ENCODE peak calls at places on chromosomes 3 and 15, in six cellular contexts. Y is lower leg skin, E is K562, M is fibroblast of the aortic adventitia, R is endothelial cell, H is GM20000. V is an unnamed sample.

GRCh38 chr3:97954193-97954827 is 17.9 kb downstream of the RIOX2 start:
- DNase-seq in M (no peak), R (no peak), H (no peak), Y (no peak), E (no peak), V (no peak)

GRCh38 chr3:60392501-60392900 is 858.8 kb downstream of the FHIT start:
- DNase-seq in Y (no peak), M (no peak), R (no peak), H (no peak), E (no peak), V (no peak)

GRCh38 chr3:3772920-3773319 is 26.3 kb upstream of the LRRN1 start:
- DNase-seq in H (no peak), Y (no peak), M (no peak), R (no peak), E (no peak), V (no peak)

GRCh38 chr3:194728986-194729385 is 43.3 kb downstream of the FAM43A start:
- DNase-seq in H (no peak), E (no peak), Y (no peak), R (no peak), M (no peak), V (no peak)

GRCh38 chr15:74735305-74735704 is 10.0 kb upstream of the CYP1A1 start:
- DNase-seq in M (no peak), H (no peak), R (no peak), E (no peak), Y (no peak), V (no peak)

GRCh38 chr15:32041294-32041693 is 11.0 kb downstream of the CHRNA7 start:
- DNase-seq in H (no peak), R (no peak), Y (no peak), E (no peak), M (no peak), V (no peak)

GRCh38 chr3:13199899-13200451 is 126.7 kb upstream of the IQSEC1 start:
- DNase-seq in E (no peak), R (no peak), Y (no peak), H (no peak), M (no peak), V (no peak)

GRCh38 chr3:50210176-50210509 is 5.1 kb downstream of the SLC38A3 start:
- DNase-seq in H (no peak), Y (no peak), M (no peak), R (no peak), E (no peak), V (no peak)

GRCh38 chr15:56469484-56469883 is 4.5 kb upstream of the MNS1 start:
- DNase-seq in H (no peak), R (no peak), E (peak; percentile 22), Y (no peak), M (no peak), V (no peak)

GRCh38 chr3:195247863-195248189 is 23.1 kb downstream of the XXYLT1 start:
- DNase-seq in R (no peak), E (peak; percentile 30), M (no peak), H (no peak), Y (no peak), V (no peak)

DNA sequence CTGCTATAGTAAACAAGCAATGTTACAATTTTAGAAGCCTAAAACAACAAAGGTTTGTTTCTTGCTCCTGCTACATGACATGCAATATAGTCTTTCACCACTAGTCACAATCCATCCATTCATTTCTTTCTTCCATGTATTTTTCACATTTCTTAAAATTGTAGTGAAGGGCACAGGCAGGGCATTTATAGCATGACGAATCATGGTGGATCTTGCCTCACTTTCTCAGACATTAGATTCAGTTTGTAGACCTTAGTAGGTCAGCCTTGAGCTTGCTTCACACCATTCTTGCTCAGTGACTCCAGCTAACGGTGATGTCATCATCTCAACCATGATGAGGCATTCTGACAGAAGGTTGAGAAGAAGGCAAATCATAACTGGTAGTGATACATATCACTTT is 546.8 kb downstream of the TBL1XR1 start:
- DNase-seq in Y (no peak), H (no peak), M (no peak), E (peak; percentile 27), R (no peak), V (no peak)
- TF ChIP-seq CTCF in Y (no peak), H (no peak), M (peak; percentile 9), E (peak; percentile 39), R (peak; percentile 74), V (no peak)

GRCh38 chr15:49521802-49522201 is 98.8 kb downstream of the FGF7 start:
- DNase-seq in Y (no peak), E (peak; percentile 13), M (no peak), H (no peak), R (no peak), V (no peak)
- TF ChIP-seq CTCF in Y (no peak), E (peak; percentile 15), M (peak; percentile 16), H (no peak), R (no peak), V (peak; percentile 20)

GRCh38 chr15:83928878-83929418 is 275.0 kb downstream of the ADAMTSL3 start:
- DNase-seq in E (no peak), R (no peak), Y (no peak), M (no peak), H (no peak), V (no peak)

GRCh38 chr15:83929619-83930018 is 275.7 kb downstream of the ADAMTSL3 start:
- DNase-seq in Y (no peak), R (no peak), E (no peak), H (no peak), M (no peak), V (no peak)

GRCh38 chr15:83930813-83931212 is 276.9 kb downstream of the ADAMTSL3 start:
- DNase-seq in H (no peak), E (no peak), Y (no peak), R (no peak), M (no peak), V (no peak)

GRCh38 chr15:83928392-83928734 is 274.4 kb downstream of the ADAMTSL3 start:
- DNase-seq in M (no peak), R (no peak), Y (no peak), E (no peak), H (peak; percentile 51), V (peak; percentile 40)

DNA sequence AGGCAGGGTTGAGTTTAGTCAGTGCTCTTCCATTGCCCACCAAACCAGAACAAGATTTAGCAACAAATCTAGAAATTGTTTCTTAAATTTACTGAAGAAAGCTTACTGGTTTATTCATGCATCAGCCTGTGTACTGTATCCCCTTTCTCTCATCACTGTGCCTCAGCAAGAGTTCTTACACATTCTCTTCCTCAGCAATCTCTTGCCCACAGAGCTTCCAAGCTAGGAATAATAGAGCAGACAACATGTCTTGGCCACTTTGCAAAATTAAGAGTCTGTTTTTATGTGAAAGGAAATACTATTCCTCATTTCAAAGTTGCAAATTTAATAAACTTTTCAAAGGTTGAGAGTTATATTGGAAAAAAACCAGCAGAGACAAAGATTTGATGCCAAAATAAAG is 276.5 kb downstream of the ADAMTSL3 start:
- DNase-seq in H (no peak), R (no peak), M (no peak), E (no peak), Y (no peak), V (no peak)
- TF ChIP-seq CTCF in H (no peak), R (no peak), M (no peak), E (no peak), Y (no peak), V (no peak)

DNA sequence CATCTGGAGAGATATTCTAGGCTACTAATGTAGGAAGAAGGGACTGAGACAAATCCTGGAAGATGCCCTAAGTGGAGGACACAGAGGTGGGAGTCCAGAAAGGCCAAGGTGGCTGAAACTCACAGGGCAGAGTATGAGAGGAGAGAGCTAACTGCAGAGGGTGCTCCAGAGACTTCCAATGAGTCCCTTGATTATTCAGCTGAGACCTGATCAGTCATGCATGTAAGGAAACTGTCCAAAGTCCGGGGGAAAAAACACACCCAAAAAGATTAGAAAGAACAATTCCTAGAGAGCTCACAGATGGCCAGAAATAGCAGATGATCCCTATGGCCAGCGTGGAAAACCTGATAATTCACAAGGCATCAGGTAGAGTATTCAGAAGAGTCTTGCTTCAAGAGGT is 18.7 kb upstream of the FOXP1 start:
- DNase-seq in H (no peak), R (no peak), Y (no peak), M (no peak), E (no peak), V (no peak)
- TF ChIP-seq CTCF in H (no peak), R (no peak), Y (no peak), M (no peak), E (no peak), V (no peak)

V was measured in GM13976.